ENCODE peak calls at places on chromosome 5, in six cellular contexts. Q is heart right ventricle, B is GM23338, M is OCI-LY7, V is heart left ventricle, L is psoas muscle. O is an unnamed sample.

GRCh38 chr5:132012385-132013005 is 1.0 kb upstream of the ACSL6 start:
- DNase-seq in Q (peak; percentile 58), B (peak; percentile 88), M (no peak), V (peak; percentile 59), L (peak; percentile 47), O (peak; percentile 43)

GRCh38 chr5:62486672-62487071 is 74.1 kb downstream of the IPO11 start:
- DNase-seq in Q (no peak), B (no peak), M (no peak), V (no peak), L (no peak), O (no peak)

GRCh38 chr5:172319708-172320441 is 36.3 kb upstream of the UBTD2 start:
- DNase-seq in Q (no peak), B (no peak), M (no peak), V (no peak), L (no peak), O (no peak)

GRCh38 chr5:172714491-172715420 is 56.2 kb downstream of the DUSP1 start:
- DNase-seq in Q (peak; percentile 76), B (peak; percentile 89), M (peak; percentile 71), V (peak; percentile 85), L (peak; percentile 81), O (peak; percentile 82)

GRCh38 chr5:92749943-92750342 is 831.1 kb downstream of the NR2F1-AS1 start:
- DNase-seq in Q (no peak), B (peak; percentile 59), M (no peak), V (no peak), L (no peak), O (no peak)

GRCh38 chr5:172438304-172438652 is 16.0 kb downstream of the SH3PXD2B start:
- DNase-seq in Q (no peak), B (no peak), M (no peak), V (no peak), L (no peak), O (peak; percentile 7)

GRCh38 chr5:15791274-15791673 is 291.3 kb downstream of the FBXL7 start:
- DNase-seq in Q (no peak), B (no peak), M (no peak), V (no peak), L (no peak), O (no peak)

GRCh38 chr5:154811653-154812465 is 38.5 kb downstream of the FAXDC2 start:
- DNase-seq in Q (peak; percentile 60), B (peak; percentile 67), M (peak; percentile 61), V (peak; percentile 55), L (peak; percentile 55), O (peak; percentile 44)

GRCh38 chr5:61464512-61464911 is 132.5 kb downstream of the ZSWIM6 start:
- DNase-seq in Q (no peak), B (no peak), M (no peak), V (no peak), L (no peak), O (no peak)

GRCh38 chr5:157342822-157343402 is 77.0 kb downstream of the CYFIP2 start:
- DNase-seq in Q (no peak), B (peak; percentile 68), M (peak; percentile 40), V (no peak), L (peak; percentile 22), O (no peak)

GRCh38 chr5:17190242-17190778 is 27.1 kb upstream of the BASP1 start:
- DNase-seq in Q (no peak), B (peak; percentile 80), M (peak; percentile 50), V (peak; percentile 20), L (no peak), O (no peak)

GRCh38 chr5:135599421-135600140 is 20.8 kb upstream of the CXCL14 start:
- DNase-seq in Q (no peak), B (no peak), M (no peak), V (no peak), L (no peak), O (no peak)

GRCh38 chr5:112584781-112585180 is 152.9 kb upstream of the APC start:
- DNase-seq in Q (no peak), B (peak; percentile 20), M (no peak), V (no peak), L (no peak), O (no peak)

GRCh38 chr5:19270153-19270552 is 717.8 kb downstream of the CDH18 start:
- DNase-seq in Q (no peak), B (peak; percentile 15), M (peak; percentile 99), V (no peak), L (no peak), O (no peak)

GRCh38 chr5:113022661-113023060 is 46.1 kb downstream of the DCP2 start:
- DNase-seq in Q (no peak), B (no peak), M (peak; percentile 73), V (no peak), L (no peak), O (no peak)

GRCh38 chr5:110909415-110909814 is 162.1 kb upstream of the TSLP start:
- DNase-seq in Q (no peak), B (no peak), M (no peak), V (no peak), L (no peak), O (no peak)

GRCh38 chr5:136776022-136776927 is 410.9 kb upstream of the TRPC7 start:
- DNase-seq in Q (no peak), B (no peak), M (no peak), V (no peak), L (no peak), O (no peak)

GRCh38 chr5:71013575-71013974 is 11.6 kb downstream of the NAIP start:
- DNase-seq in Q (no peak), B (peak; percentile 66), M (peak; percentile 4), V (no peak), L (no peak), O (no peak)

GRCh38 chr5:98248949-98249348 is 524.5 kb upstream of the RGMB start:
- DNase-seq in Q (no peak), B (no peak), M (no peak), V (no peak), L (no peak), O (no peak)

GRCh38 chr5:108623826-108624225 is 123.9 kb upstream of the FER start:
- DNase-seq in Q (no peak), B (no peak), M (no peak), V (no peak), L (no peak), O (no peak)

GRCh38 chr5:149324639-149325038 is 20.7 kb upstream of the GRPEL2 start:
- DNase-seq in Q (no peak), B (no peak), M (no peak), V (no peak), L (no peak), O (no peak)

GRCh38 chr5:181246276-181247050 is 2.8 kb upstream of the RACK1 start:
- DNase-seq in Q (peak; percentile 93), B (peak; percentile 89), M (peak; percentile 78), V (peak; percentile 92), L (peak; percentile 94), O (peak; percentile 94)

GRCh38 chr5:149406203-149406978 is 27.3 kb upstream of the IL17B start:
- DNase-seq in Q (peak; percentile 68), B (peak; percentile 79), M (no peak), V (peak; percentile 80), L (no peak), O (peak; percentile 75)

GRCh38 chr5:137594717-137595116 is 95.6 kb upstream of the SPOCK1 start:
- DNase-seq in Q (no peak), B (peak; percentile 25), M (no peak), V (no peak), L (no peak), O (no peak)

GRCh38 chr5:169576181-169576598 is 7.4 kb upstream of the SPDL1 start:
- DNase-seq in Q (no peak), B (no peak), M (no peak), V (no peak), L (no peak), O (no peak)

GRCh38 chr5:123811771-123812170 is 299.8 kb downstream of the CSNK1G3 start:
- DNase-seq in Q (no peak), B (no peak), M (no peak), V (no peak), L (no peak), O (no peak)

GRCh38 chr5:66554884-66555283 is 41.3 kb upstream of the MAST4 start:
- DNase-seq in Q (no peak), B (no peak), M (no peak), V (no peak), L (no peak), O (no peak)

GRCh38 chr5:66551920-66552319 is 44.3 kb upstream of the MAST4 start:
- DNase-seq in Q (no peak), B (no peak), M (no peak), V (no peak), L (no peak), O (no peak)

GRCh38 chr5:66553368-66553912 is 42.8 kb upstream of the MAST4 start:
- DNase-seq in Q (no peak), B (no peak), M (no peak), V (no peak), L (no peak), O (no peak)

GRCh38 chr5:66554211-66554610 is 42.0 kb upstream of the MAST4 start:
- DNase-seq in Q (no peak), B (no peak), M (peak; percentile 82), V (no peak), L (no peak), O (no peak)

GRCh38 chr5:66551338-66551737 is 44.9 kb upstream of the MAST4 start:
- DNase-seq in Q (no peak), B (no peak), M (no peak), V (no peak), L (no peak), O (no peak)
- H3K36me3 ChIP-seq in Q (no peaks in the 10 kb centered on the region), B (peaks cover 7% of the 10 kb centered on the region), M (no peaks in the 10 kb centered on the region), V (no peaks in the 10 kb centered on the region), L (no peaks in the 10 kb centered on the region), O (no peaks in the 10 kb centered on the region)

DNA sequence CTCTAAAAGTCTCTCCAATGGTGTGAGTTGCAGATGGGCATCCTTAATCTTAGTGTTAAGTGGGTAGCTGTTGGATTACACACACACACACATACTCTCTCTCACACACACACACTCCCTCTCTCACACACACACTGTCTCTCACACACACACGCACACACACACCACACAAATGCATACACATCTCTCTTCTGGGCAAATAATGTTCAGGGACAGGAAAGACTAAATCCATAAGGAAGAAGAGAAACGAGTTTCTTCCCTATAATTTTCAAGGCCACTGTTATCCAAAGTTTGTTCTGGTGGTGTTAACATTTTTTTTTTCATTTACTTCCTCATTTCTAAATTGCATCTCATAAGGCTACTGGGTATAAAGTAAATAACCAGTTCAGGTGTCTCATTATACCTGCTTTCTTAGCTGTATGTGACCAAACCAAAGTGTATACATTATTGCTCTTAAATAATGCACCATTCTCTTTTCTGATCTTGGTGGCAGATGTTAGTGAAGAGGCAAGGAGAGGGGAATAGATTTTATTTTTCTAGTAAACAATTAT is 22.5 kb upstream of the CCNH start:
- DNase-seq in Q (no peak), B (no peak), M (no peak), V (no peak), L (no peak), O (no peak)
- H3K27ac ChIP-seq in Q (no peak overlapping the region), B (no peak overlapping the region), M (no peak overlapping the region), V (no peak overlapping the region), L (no peak overlapping the region), O (no peak overlapping the region)

DNA sequence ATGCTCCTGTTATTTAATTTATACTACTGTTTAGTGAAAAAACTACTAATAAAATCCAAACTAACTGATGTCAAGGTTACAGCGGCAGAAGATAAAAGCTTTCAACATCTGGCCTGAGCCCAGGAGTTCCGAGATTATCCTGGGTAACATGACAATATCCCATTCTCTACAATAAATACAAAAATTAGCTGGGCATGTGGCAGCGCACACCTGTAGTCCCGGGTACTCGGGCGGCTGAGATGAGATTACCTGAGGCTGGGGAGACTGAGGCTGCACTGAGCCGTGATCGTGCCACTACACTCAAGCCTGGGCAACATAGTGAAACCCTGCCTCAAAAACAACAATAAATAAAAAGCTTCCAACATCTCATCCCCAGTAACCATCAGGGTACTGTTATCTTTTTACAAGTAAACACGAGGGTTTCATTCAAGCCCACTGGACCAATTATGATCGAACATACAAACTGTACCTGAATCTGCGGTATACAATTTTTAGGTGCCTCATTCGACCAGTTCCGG is 1.3 kb downstream of the RPL37 start:
- DNase-seq in Q (no peak), B (no peak), M (no peak), V (no peak), L (no peak), O (no peak)
- H3K36me3 ChIP-seq in Q (no peaks in the 10 kb centered on the region), B (peaks cover 56% of the 10 kb centered on the region), M (peaks cover 62% of the 10 kb centered on the region), V (peaks cover 17% of the 10 kb centered on the region), L (peaks cover 15% of the 10 kb centered on the region), O (peaks cover 52% of the 10 kb centered on the region)

GRCh38 chr5:958701-959571 is 49.7 kb upstream of the NKD2 start:
- DNase-seq in Q (no peak), B (no peak), M (no peak), V (no peak), L (peak; percentile 77), O (no peak)
- H3K27ac ChIP-seq in Q (no peak overlapping the region), B (no peak overlapping the region), M (no peak overlapping the region), V (no peak overlapping the region), L (no peak overlapping the region), O (no peak overlapping the region)